ENCODE peak calls at places on chromosomes 5 and 9, in four cellular contexts. Q, K, V and U are unnamed samples.

GRCh38 chr5:25516136-25516535 is 871.4 kb upstream of the CDH10 start:
- DNase-seq in Q (no peak), K (no peak), V (no peak), U (peak)

GRCh38 chr5:132414634-132415377 is 45.3 kb downstream of the SLC22A5 start:
- DNase-seq in Q (no peak), K (no peak), V (peak), U (no peak)

GRCh38 chr9:83483223-83483622 is 55.0 kb downstream of the FRMD3 start:
- DNase-seq in Q (no peak), K (no peak), V (no peak), U (no peak)

GRCh38 chr5:173859315-173860038 is 28.7 kb upstream of the CPEB4 start:
- DNase-seq in Q (no peak), K (no peak), V (no peak), U (no peak)

GRCh38 chr5:150960791-150961396 is 56.1 kb upstream of the ZNF300 start:
- DNase-seq in Q (no peak), K (no peak), V (no peak), U (no peak)

GRCh38 chr9:129506892-129507291 is 114.0 kb downstream of the C9orf50 start:
- DNase-seq in Q (no peak), K (no peak), V (peak), U (no peak)

GRCh38 chr5:135979510-135979909 is 24.7 kb upstream of the LECT2 start:
- DNase-seq in Q (no peak), K (no peak), V (peak), U (no peak)

GRCh38 chr9:129263836-129264235 is 85.8 kb upstream of the IER5L start:
- DNase-seq in Q (no peak), K (no peak), V (peak), U (no peak)

GRCh38 chr5:7878381-7878873 is 9.5 kb downstream of the MTRR start:
- DNase-seq in Q (no peak), K (no peak), V (peak), U (no peak)

GRCh38 chr9:126637002-126637849 is 23.5 kb downstream of the LMX1B start:
- DNase-seq in Q (no peak), K (no peak), V (no peak), U (no peak)

GRCh38 chr5:107617052-107617451 is 53.7 kb downstream of the EFNA5 start:
- DNase-seq in Q (no peak), K (no peak), V (no peak), U (no peak)

GRCh38 chr9:108622467-108622866 is 233.3 kb downstream of the ACTL7B start:
- DNase-seq in Q (no peak), K (no peak), V (peak), U (no peak)

GRCh38 chr9:83238871-83239624 is 176.1 kb upstream of the RASEF start:
- DNase-seq in Q (peak), K (peak), V (no peak), U (no peak)

GRCh38 chr5:160441352-160441781 is 19.7 kb downstream of the PTTG1 start:
- DNase-seq in Q (no peak), K (no peak), V (no peak), U (no peak)

GRCh38 chr5:122183098-122183794 is 53.9 kb downstream of the ZNF474 start:
- DNase-seq in Q (no peak), K (no peak), V (peak), U (no peak)

GRCh38 chr9:134585746-134586706 is 55.6 kb upstream of the COL5A1 start:
- DNase-seq in Q (peak), K (no peak), V (peak), U (no peak)

GRCh38 chr9:136686534-136686793 is 793 bp downstream of the AGPAT2 start:
- DNase-seq in Q (no peak), K (no peak), V (no peak), U (no peak)

GRCh38 chr5:142319560-142320426 is 5.0 kb downstream of the SPRY4 start:
- DNase-seq in Q (no peak), K (no peak), V (no peak), U (no peak)

GRCh38 chr5:4579679-4580078 is 560.5 kb upstream of the ADAMTS16 start:
- DNase-seq in Q (no peak), K (no peak), V (no peak), U (no peak)

GRCh38 chr5:97670447-97670846 is 487.4 kb upstream of the RIOK2 start:
- DNase-seq in Q (no peak), K (no peak), V (peak), U (no peak)

GRCh38 chr9:132556226-132556625 is 26.2 kb upstream of the BARHL1 start:
- DNase-seq in Q (no peak), K (no peak), V (no peak), U (no peak)

GRCh38 chr5:57207007-57207653 is 33.3 kb downstream of the GPBP1 start:
- DNase-seq in Q (no peak), K (no peak), V (no peak), U (no peak)

GRCh38 chr9:77013186-77013931 is 6.1 kb upstream of the FOXB2 start:
- DNase-seq in Q (no peak), K (no peak), V (no peak), U (no peak)

GRCh38 chr5:169222934-169223594 is 77.9 kb downstream of the SLIT3 start:
- DNase-seq in Q (no peak), K (no peak), V (no peak), U (no peak)

GRCh38 chr9:132144708-132145365 is 17.0 kb upstream of the NTNG2 start:
- DNase-seq in Q (no peak), K (no peak), V (peak), U (no peak)

GRCh38 chr9:5688109-5688508 is 59.2 kb downstream of the RIC1 start:
- DNase-seq in Q (no peak), K (no peak), V (no peak), U (no peak)

GRCh38 chr9:94017939-94018531 is 62.9 kb upstream of the BARX1 start:
- DNase-seq in Q (no peak), K (no peak), V (no peak), U (no peak)

GRCh38 chr9:81661339-81661738 is 28.0 kb downstream of the TLE1 start:
- DNase-seq in Q (no peak), K (no peak), V (no peak), U (peak)

GRCh38 chr5:6361101-6361500 is 17.2 kb downstream of the MED10 start:
- DNase-seq in Q (no peak), K (no peak), V (no peak), U (no peak)

GRCh38 chr5:116766470-116766947 is 191.9 kb upstream of the SEMA6A start:
- DNase-seq in Q (no peak), K (no peak), V (peak), U (peak)

GRCh38 chr5:96871022-96871388 is 5.3 kb upstream of the ERAP2 start:
- DNase-seq in Q (no peak), K (no peak), V (no peak), U (no peak)

GRCh38 chr5:81768960-81769452 is 18.1 kb upstream of the SSBP2 start:
- DNase-seq in Q (no peak), K (no peak), V (peak), U (no peak)

GRCh38 chr9:124284940-124285441 is 27.2 kb downstream of the NEK6 start:
- DNase-seq in Q (no peak), K (no peak), V (peak), U (no peak)

GRCh38 chr9:74025402-74025894 is 471.7 kb upstream of the RORB start:
- DNase-seq in Q (no peak), K (no peak), V (peak), U (no peak)

GRCh38 chr9:128120061-128120740 is 7.3 kb downstream of the PTGES2 start:
- DNase-seq in Q (no peak), K (no peak), V (no peak), U (no peak)

GRCh38 chr5:135694906-135695305 is 116.1 kb upstream of the CXCL14 start:
- DNase-seq in Q (no peak), K (no peak), V (no peak), U (no peak)

GRCh38 chr9:94156549-94157407 is 72.5 kb downstream of the PTPDC1 start:
- DNase-seq in Q (peak), K (peak), V (peak), U (no peak)

GRCh38 chr5:109354761-109355160 is 55.0 kb downstream of the PJA2 start:
- DNase-seq in Q (no peak), K (no peak), V (no peak), U (no peak)

GRCh38 chr9:115042781-115043509 is 75.0 kb downstream of the TNC start:
- DNase-seq in Q (no peak), K (no peak), V (peak), U (no peak)